ENCODE peak calls at places on chromosomes 6 and 20, in six cellular contexts. P is MM.1S, D is GM23248, L is PC-3, V is SK-N-SH, H is neural progenitor cell. C is an unnamed sample.

GRCh38 chr6:118720125-118720473 is 68.7 kb upstream of the CEP85L start:
- DNase-seq in P (no peak), D (no peak), L (no peak), V (no peak), H (no peak), C (no peak)

GRCh38 chr20:25195962-25196700 is 619 bp downstream of the ENTPD6 start:
- DNase-seq in P (peak; percentile 18), D (no peak), L (peak; percentile 85), V (no peak), H (peak; percentile 66), C (peak; percentile 68)

GRCh38 chr6:102742033-102742432 is 1348.5 kb downstream of the GRIK2 start:
- DNase-seq in P (no peak), D (no peak), L (peak; percentile 74), V (no peak), H (no peak), C (peak; percentile 30)

GRCh38 chr6:57013501-57013900 is 33.0 kb upstream of the KIAA1586 start:
- DNase-seq in P (no peak), D (peak; percentile 91), L (peak; percentile 89), V (no peak), H (no peak), C (no peak)

GRCh38 chr20:4006640-4007039 is 8.7 kb downstream of the RNF24 start:
- DNase-seq in P (no peak), D (peak; percentile 44), L (no peak), V (peak; percentile 34), H (peak; percentile 18), C (peak; percentile 40)

GRCh38 chr20:24634855-24635254 is 165.4 kb downstream of the SYNDIG1 start:
- DNase-seq in P (no peak), D (peak; percentile 95), L (peak; percentile 73), V (no peak), H (peak; percentile 34), C (peak; percentile 24)

GRCh38 chr6:29561091-29561490 is 1.6 kb upstream of the UBD start:
- DNase-seq in P (no peak), D (no peak), L (no peak), V (no peak), H (no peak), C (no peak)

GRCh38 chr20:22584630-22584921 is 204 bp upstream of the FOXA2 start:
- DNase-seq in P (no peak), D (no peak), L (peak; percentile 71), V (no peak), H (peak; percentile 39), C (peak; percentile 81)

GRCh38 chr6:111784423-111784822 is 88.8 kb downstream of the FYN start:
- DNase-seq in P (no peak), D (no peak), L (no peak), V (no peak), H (no peak), C (no peak)

GRCh38 chr6:33720998-33721397 is 9.5 kb upstream of the UQCC2 start:
- DNase-seq in P (no peak), D (no peak), L (peak; percentile 81), V (no peak), H (no peak), C (no peak)

GRCh38 chr20:32474009-32474716 is 111.0 kb downstream of the NOL4L start:
- DNase-seq in P (no peak), D (no peak), L (no peak), V (peak; percentile 22), H (no peak), C (no peak)
- H3K4me2 ChIP-seq in P (no peak overlapping the region), D (peak overlapping the region; percentile 81), L (no peak overlapping the region), V (peak overlapping the region; percentile 93), H (peak overlapping the region; percentile 62), C (peak overlapping the region; percentile 93)

GRCh38 chr6:35057449-35058030 is 83.6 kb downstream of the TCP11 start:
- DNase-seq in P (no peak), D (no peak), L (no peak), V (peak; percentile 3), H (no peak), C (no peak)
- TF ChIP-seq EZH2phosphoT487 in P (no peak), D (no peak), L (no peak), V (no peak), H (no peak), C (no peak)

GRCh38 chr20:53896647-53897046 is 173.7 kb downstream of the BCAS1 start:
- DNase-seq in P (no peak), D (no peak), L (no peak), V (no peak), H (no peak), C (no peak)
- H3F3A ChIP-seq in P (peaks cover 18% of the 10 kb centered on the region), D (peaks cover 48% of the 10 kb centered on the region), L (peaks cover 19% of the 10 kb centered on the region), V (peaks cover 43% of the 10 kb centered on the region), H (peaks cover 36% of the 10 kb centered on the region), C (no peaks in the 10 kb centered on the region)

GRCh38 chr6:8063762-8064637 is at the start of gene BLOC1S5:
- DNase-seq in P (peak; percentile 95), D (peak; percentile 100), L (peak; percentile 96), V (peak; percentile 94), H (peak; percentile 97), C (peak; percentile 99)
- H3K4me2 ChIP-seq in P (peak within 1 kb of the TSS; percentile 85), D (peak within 1 kb of the TSS; percentile 98), L (peak within 1 kb of the TSS; percentile 81), V (peak within 1 kb of the TSS; percentile 94), H (peak within 1 kb of the TSS; percentile 83), C (peak within 1 kb of the TSS; percentile 72)

GRCh38 chr6:169938262-169938701 is 186.9 kb downstream of the ERMARD start:
- DNase-seq in P (no peak), D (no peak), L (no peak), V (no peak), H (no peak), C (no peak)
- TF ChIP-seq EZH2phosphoT487 in P (no peak), D (no peak), L (no peak), V (no peak), H (no peak), C (no peak)

DNA sequence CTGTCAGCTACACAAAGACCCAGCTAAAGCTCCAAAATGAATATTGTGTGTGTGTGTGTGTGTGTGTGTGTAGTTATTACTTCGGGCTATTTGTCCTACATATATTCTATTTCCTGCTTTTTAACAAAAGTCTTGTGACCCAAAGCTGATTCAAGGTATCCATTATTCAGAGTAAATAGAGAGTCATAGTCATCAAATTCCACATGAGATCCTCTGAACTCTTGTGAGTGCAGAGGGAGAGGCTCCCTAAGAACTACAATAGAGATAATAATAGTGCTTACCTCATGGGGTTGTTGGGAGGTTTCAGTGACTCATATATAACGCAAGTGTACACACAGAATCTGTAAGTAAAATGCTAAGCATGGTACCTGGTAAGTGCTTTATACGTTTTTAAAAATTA is 95.6 kb upstream of the SHLD1 start:
- DNase-seq in P (no peak), D (peak; percentile 95), L (peak; percentile 99), V (no peak), H (no peak), C (no peak)
- H3F3A ChIP-seq in P (no peaks in the 10 kb centered on the region), D (peaks cover 47% of the 10 kb centered on the region), L (peaks cover 3% of the 10 kb centered on the region), V (peaks cover 7% of the 10 kb centered on the region), H (no peaks in the 10 kb centered on the region), C (no peaks in the 10 kb centered on the region)

DNA sequence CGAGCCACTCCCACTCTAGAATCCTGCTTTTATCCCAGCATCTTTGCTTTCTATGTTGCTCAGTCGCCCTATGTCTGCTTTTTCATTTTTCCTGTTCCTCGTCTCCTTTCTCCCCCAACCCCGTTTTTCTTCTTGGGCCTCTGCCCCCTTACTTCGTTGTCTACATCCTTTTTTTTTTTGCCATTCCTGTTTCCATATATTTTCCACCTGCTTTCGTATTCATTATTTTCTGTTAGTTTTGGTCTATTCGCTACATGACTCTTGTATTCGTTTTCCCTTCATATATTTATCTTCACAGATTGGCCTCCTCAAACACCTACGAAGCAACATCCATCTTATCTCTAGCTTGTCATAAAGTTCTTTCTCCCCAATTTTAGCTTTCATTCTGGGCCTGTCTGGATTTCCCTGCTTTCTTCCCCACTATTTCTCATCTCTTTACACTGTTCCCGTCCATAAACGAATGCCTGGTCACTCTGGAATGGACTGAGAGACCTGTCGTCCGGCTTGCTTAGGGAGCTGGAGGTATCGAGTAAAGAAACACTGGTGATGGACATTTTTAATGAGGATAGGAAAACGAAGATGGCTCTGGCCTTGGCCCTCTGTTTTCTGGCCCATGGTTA is 915 bp downstream of the PRRC2A start:
- DNase-seq in P (no peak), D (peak; percentile 41), L (no peak), V (peak; percentile 16), H (no peak), C (no peak)
- H3K4me2 ChIP-seq in P (peak overlapping the region; percentile 71), D (peak overlapping the region; percentile 99), L (peak overlapping the region; percentile 98), V (peak overlapping the region; percentile 97), H (peak overlapping the region; percentile 93), C (peak overlapping the region; percentile 99)

DNA sequence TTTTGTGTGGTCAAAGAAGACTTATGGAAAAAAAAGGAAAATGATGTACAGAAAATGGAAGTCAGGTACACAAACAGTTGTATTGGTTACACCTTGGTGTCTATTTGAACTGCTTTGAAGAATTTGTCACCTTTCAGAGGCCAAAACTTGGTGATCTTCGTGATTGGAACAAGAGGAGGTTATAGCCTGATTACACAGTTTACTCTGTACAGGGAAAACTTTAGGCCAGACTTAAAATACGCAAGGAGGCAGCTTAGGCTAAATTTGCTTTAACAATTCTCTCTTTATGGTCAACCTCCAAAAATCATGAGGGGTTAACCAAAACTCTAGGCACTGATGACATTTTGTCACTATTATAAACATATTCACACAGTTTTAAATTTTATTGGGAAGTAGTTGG is 353.7 kb downstream of the PRKN start:
- DNase-seq in P (no peak), D (no peak), L (no peak), V (no peak), H (no peak), C (no peak)
- TF ChIP-seq EZH2phosphoT487 in P (no peak), D (no peak), L (no peak), V (no peak), H (no peak), C (no peak)